ENCODE peak calls at places on chromosome 5, in nine cellular contexts. G is HTR-8/SVneo, B is NCI-H460, P is mucosa of gallbladder, X is cardiac muscle cell, H is NCI-H345, O is NCI-H774, J is GDM1, I is GM12865. U is an unnamed sample.

GRCh38 chr5:140165101-140165920 is 9.7 kb upstream of the CYSTM1 start:
- DNase-seq in G (no peak), B (no peak), P (peak), X (no peak), H (no peak), O (no peak), J (no peak), I (no peak), U (no peak)

GRCh38 chr5:87069974-87070608 is 197.6 kb upstream of the RASA1 start:
- DNase-seq in G (peak), B (no peak), P (peak), X (peak), H (no peak), O (no peak), J (peak), I (peak), U (no peak)

GRCh38 chr5:39072915-39073758 is 1.1 kb downstream of the RICTOR start:
- DNase-seq in G (peak), B (no peak), P (peak), X (peak), H (peak), O (peak), J (peak), I (peak), U (no peak)

GRCh38 chr5:160186480-160186879 is 42.8 kb upstream of the FABP6 start:
- DNase-seq in G (no peak), B (no peak), P (no peak), X (no peak), H (no peak), O (no peak), J (no peak), I (no peak), U (no peak)

GRCh38 chr5:178325311-178326053 is 92.9 kb upstream of the PHYKPL start:
- DNase-seq in G (no peak), B (no peak), P (no peak), X (no peak), H (no peak), O (no peak), J (no peak), I (no peak), U (no peak)

GRCh38 chr5:141920771-141921170 is 2.9 kb upstream of the DELE1 start:
- DNase-seq in G (no peak), B (no peak), P (no peak), X (no peak), H (no peak), O (no peak), J (no peak), I (no peak), U (no peak)

GRCh38 chr5:73625905-73626811 is at the start of gene ARHGEF28:
- DNase-seq in G (peak), B (peak), P (peak), X (peak), H (peak), O (peak), J (no peak), I (peak), U (peak)

GRCh38 chr5:102451082-102451481 is 47.7 kb downstream of the SLCO6A1 start:
- DNase-seq in G (no peak), B (no peak), P (no peak), X (no peak), H (no peak), O (no peak), J (no peak), I (no peak), U (no peak)

GRCh38 chr5:32299059-32299677 is 13.6 kb downstream of the MTMR12 start:
- DNase-seq in G (no peak), B (no peak), P (no peak), X (no peak), H (no peak), O (no peak), J (peak), I (no peak), U (no peak)

GRCh38 chr5:1670342-1670741 is 129.3 kb downstream of the MRPL36 start:
- DNase-seq in G (no peak), B (no peak), P (no peak), X (peak), H (no peak), O (no peak), J (no peak), I (no peak), U (no peak)

GRCh38 chr5:78649220-78649700 is 688 bp upstream of the LHFPL2 start:
- DNase-seq in G (peak), B (no peak), P (no peak), X (peak), H (no peak), O (no peak), J (no peak), I (no peak), U (no peak)

GRCh38 chr5:148915224-148915803 is 88.9 kb downstream of the ADRB2 start:
- DNase-seq in G (no peak), B (no peak), P (no peak), X (no peak), H (no peak), O (no peak), J (no peak), I (peak), U (no peak)

GRCh38 chr5:154534457-154535050 is 56.5 kb upstream of the HAND1 start:
- DNase-seq in G (no peak), B (no peak), P (no peak), X (no peak), H (peak), O (no peak), J (no peak), I (no peak), U (no peak)

GRCh38 chr5:151158287-151158661 is 695 bp upstream of the ANXA6 start:
- DNase-seq in G (no peak), B (no peak), P (no peak), X (peak), H (no peak), O (no peak), J (no peak), I (peak), U (no peak)

GRCh38 chr5:136043551-136043950 is 14.8 kb downstream of the TGFBI start:
- DNase-seq in G (no peak), B (no peak), P (no peak), X (peak), H (no peak), O (no peak), J (no peak), I (no peak), U (no peak)

GRCh38 chr5:151648988-151649387 is 37.7 kb downstream of the SPARC start:
- DNase-seq in G (no peak), B (no peak), P (no peak), X (no peak), H (no peak), O (no peak), J (no peak), I (no peak), U (no peak)

GRCh38 chr5:16936150-16937022 is at the start of gene MYO10:
- DNase-seq in G (peak), B (peak), P (peak), X (peak), H (peak), O (peak), J (peak), I (peak), U (peak)

GRCh38 chr5:139443766-139444473 is 4.6 kb upstream of the DNAJC18 start:
- DNase-seq in G (peak), B (no peak), P (no peak), X (peak), H (no peak), O (no peak), J (no peak), I (no peak), U (no peak)

GRCh38 chr5:116573279-116573616 is 1.4 kb downstream of the SEMA6A start:
- DNase-seq in G (no peak), B (no peak), P (no peak), X (no peak), H (peak), O (no peak), J (no peak), I (peak), U (no peak)

GRCh38 chr5:142016576-142016975 is 3.7 kb upstream of the GNPDA1 start:
- DNase-seq in G (no peak), B (no peak), P (no peak), X (no peak), H (no peak), O (no peak), J (peak), I (peak), U (no peak)

GRCh38 chr5:77239126-77239741 is 28.8 kb downstream of the PDE8B start:
- DNase-seq in G (no peak), B (peak), P (no peak), X (peak), H (no peak), O (no peak), J (no peak), I (peak), U (no peak)

GRCh38 chr5:170554566-170555267 is 50.9 kb downstream of the KCNIP1 start:
- DNase-seq in G (no peak), B (no peak), P (peak), X (peak), H (no peak), O (no peak), J (no peak), I (no peak), U (peak)

GRCh38 chr5:143577554-143577953 is 174.1 kb upstream of the NR3C1 start:
- DNase-seq in G (no peak), B (no peak), P (no peak), X (peak), H (no peak), O (no peak), J (no peak), I (no peak), U (no peak)

GRCh38 chr5:30041291-30041690 is 1152.2 kb upstream of the CDH6 start:
- DNase-seq in G (no peak), B (no peak), P (no peak), X (no peak), H (no peak), O (no peak), J (no peak), I (no peak), U (no peak)

GRCh38 chr5:84688566-84688965 is 303.9 kb upstream of the EDIL3 start:
- DNase-seq in G (no peak), B (no peak), P (no peak), X (peak), H (peak), O (no peak), J (no peak), I (no peak), U (no peak)

GRCh38 chr5:36928947-36929346 is 52.4 kb downstream of the NIPBL start:
- DNase-seq in G (peak), B (no peak), P (no peak), X (peak), H (no peak), O (no peak), J (no peak), I (no peak), U (no peak)

GRCh38 chr5:149781612-149782011 is 51.5 kb downstream of the PPARGC1B start:
- DNase-seq in G (no peak), B (no peak), P (no peak), X (no peak), H (no peak), O (no peak), J (no peak), I (no peak), U (no peak)

GRCh38 chr5:173567548-173567947 is 48.9 kb downstream of the BOD1 start:
- DNase-seq in G (peak), B (peak), P (no peak), X (no peak), H (peak), O (no peak), J (no peak), I (no peak), U (no peak)

GRCh38 chr5:149583394-149583793 is 2.1 kb downstream of the ARHGEF37 start:
- DNase-seq in G (no peak), B (no peak), P (peak), X (peak), H (peak), O (peak), J (no peak), I (no peak), U (peak)

GRCh38 chr5:181160144-181160754 is 12.9 kb downstream of the OR2V2 start:
- DNase-seq in G (peak), B (peak), P (no peak), X (peak), H (peak), O (no peak), J (no peak), I (peak), U (no peak)

GRCh38 chr5:159050408-159051091 is 49.2 kb downstream of the EBF1 start:
- DNase-seq in G (no peak), B (no peak), P (no peak), X (peak), H (no peak), O (no peak), J (no peak), I (peak), U (no peak)

GRCh38 chr5:5348135-5348534 is 74.3 kb upstream of the ICE1 start:
- DNase-seq in G (no peak), B (no peak), P (no peak), X (no peak), H (no peak), O (no peak), J (no peak), I (no peak), U (no peak)

GRCh38 chr5:117713585-117714198 is 1139.1 kb upstream of the SEMA6A start:
- DNase-seq in G (no peak), B (no peak), P (no peak), X (peak), H (no peak), O (no peak), J (no peak), I (no peak), U (no peak)

GRCh38 chr5:178280631-178281030 is 48.0 kb upstream of the PHYKPL start:
- DNase-seq in G (no peak), B (no peak), P (no peak), X (no peak), H (no peak), O (no peak), J (no peak), I (no peak), U (no peak)

GRCh38 chr5:173554989-173555705 is 61.3 kb downstream of the BOD1 start:
- DNase-seq in G (no peak), B (no peak), P (no peak), X (no peak), H (no peak), O (no peak), J (no peak), I (no peak), U (no peak)

GRCh38 chr5:89703799-89704198 is 705.8 kb downstream of the CETN3 start:
- DNase-seq in G (no peak), B (no peak), P (no peak), X (peak), H (no peak), O (no peak), J (no peak), I (no peak), U (no peak)

GRCh38 chr5:53970510-53970909 is 339.9 kb downstream of the ARL15 start:
- DNase-seq in G (no peak), B (no peak), P (no peak), X (no peak), H (no peak), O (no peak), J (no peak), I (no peak), U (no peak)

GRCh38 chr5:82106207-82106606 is 134.4 kb downstream of the ATG10 start:
- DNase-seq in G (no peak), B (no peak), P (no peak), X (peak), H (no peak), O (no peak), J (no peak), I (no peak), U (no peak)